ENCODE peak calls at places on chromosomes 11 and 22, in seven cellular contexts. D is nephron progenitor cell; V is substantia nigra; W is stimulated activated CD4-positive, alpha-beta T cell treated with anti-CD3 and anti-CD28 coated beads, Interleukin-4, amount 100 ng/mL, for 48 hours; M is AG09309; E is CMK; P is T-cell. K is an unnamed sample.

GRCh38 chr11:73236879-73237278 is 18.8 kb downstream of the P2RY2 start:
- DNase-seq in M (no peak), D (peak), E (no peak), W (peak), V (no peak), P (no peak), K (peak)

GRCh38 chr22:45197606-45198462 is 34.1 kb downstream of the NUP50 start:
- DNase-seq in P (no peak), M (no peak), V (no peak), W (no peak), D (no peak), E (no peak), K (no peak)

GRCh38 chr11:45146072-45147016 is at the start of gene PRDM11:
- DNase-seq in P (peak), V (peak), M (peak), W (peak), D (peak), E (peak), K (peak)

GRCh38 chr11:104573431-104573830 is 324.8 kb downstream of the CASP12 start:
- DNase-seq in P (no peak), E (no peak), M (no peak), W (no peak), V (no peak), D (no peak), K (no peak)

GRCh38 chr11:12746593-12747097 is 72.4 kb downstream of the TEAD1 start:
- DNase-seq in W (no peak), E (no peak), D (peak), P (no peak), V (no peak), M (no peak), K (peak)

GRCh38 chr11:74460481-74461154 is 6.7 kb downstream of the KCNE3 start:
- DNase-seq in D (no peak), W (no peak), E (peak), M (peak), V (no peak), P (no peak), K (no peak)

GRCh38 chr11:16280256-16280682 is 76.1 kb downstream of the SOX6 start:
- DNase-seq in E (no peak), D (no peak), W (no peak), M (no peak), P (no peak), V (no peak), K (peak)

GRCh38 chr11:104390696-104391095 is 226.7 kb upstream of the PDGFD start:
- DNase-seq in W (no peak), P (no peak), V (no peak), E (no peak), D (no peak), M (no peak), K (no peak)

GRCh38 chr11:35138949-35139881 is at the start of gene CD44:
- DNase-seq in W (peak), E (peak), P (peak), M (peak), D (peak), V (peak), K (peak)

GRCh38 chr11:132872223-132872622 is 660.1 kb downstream of the OPCML start:
- DNase-seq in E (no peak), M (no peak), V (no peak), P (no peak), D (no peak), W (no peak), K (peak)

GRCh38 chr11:106133529-106133928 is 56.1 kb downstream of the AASDHPPT start:
- DNase-seq in E (no peak), P (no peak), M (no peak), W (no peak), V (no peak), D (no peak), K (no peak)

GRCh38 chr22:20113551-20114310 is 2.2 kb upstream of the RANBP1 start:
- DNase-seq in P (no peak), M (no peak), E (no peak), V (no peak), W (no peak), D (no peak), K (peak)

GRCh38 chr11:96112192-96113099 is 188.5 kb upstream of the MTMR2 start:
- DNase-seq in D (no peak), M (no peak), V (no peak), W (no peak), P (no peak), E (no peak), K (no peak)

GRCh38 chr22:40026641-40027040 is 31.9 kb downstream of the FAM83F start:
- DNase-seq in W (no peak), M (no peak), P (no peak), V (no peak), D (no peak), E (no peak), K (no peak)

GRCh38 chr11:927871-928270 is 2.2 kb downstream of the AP2A2 start:
- DNase-seq in E (no peak), W (no peak), P (no peak), V (no peak), M (no peak), D (no peak), K (no peak)

GRCh38 chr22:36946436-36947158 is 33.2 kb downstream of the CSF2RB start:
- DNase-seq in D (no peak), P (no peak), M (no peak), W (no peak), V (no peak), E (no peak), K (no peak)